ENCODE peak calls at places on chromosomes 12 and 14, in six cellular contexts. W is AG20443, I is GOT3, H is activated B cell treated with CpG ODN at 0.5 μM for 24 hours, A is cardiac fibroblast, K is putamen. F is an unnamed sample.

GRCh38 chr12:50043854-50044253 is 13.5 kb upstream of the ASIC1 start:
- DNase-seq in W (no peak), I (no peak), H (no peak), A (no peak), K (no peak), F (no peak)

GRCh38 chr14:70646705-70647104 is 5.0 kb downstream of the TTC9 start:
- DNase-seq in W (no peak), I (no peak), H (no peak), A (no peak), K (no peak), F (no peak)

GRCh38 chr12:2488131-2488530 is 306.6 kb upstream of the FKBP4 start:
- DNase-seq in W (no peak), I (no peak), H (no peak), A (no peak), K (no peak), F (no peak)

GRCh38 chr14:102603293-102603907 is 11.0 kb downstream of the RCOR1 start:
- DNase-seq in W (no peak), I (no peak), H (no peak), A (no peak), K (no peak), F (no peak)

GRCh38 chr14:77648520-77649200 is 32.2 kb upstream of the SPTLC2 start:
- DNase-seq in W (no peak), I (no peak), H (no peak), A (no peak), K (no peak), F (no peak)

GRCh38 chr12:76158518-76159321 is 74.2 kb upstream of the NAP1L1 start:
- DNase-seq in W (peak), I (no peak), H (peak), A (peak), K (peak), F (peak)

GRCh38 chr12:130401703-130402102 is 64.0 kb downstream of the PIWIL1 start:
- DNase-seq in W (no peak), I (no peak), H (no peak), A (no peak), K (no peak), F (no peak)

GRCh38 chr14:91019673-91020072 is 40.8 kb downstream of the RPS6KA5 start:
- DNase-seq in W (no peak), I (no peak), H (no peak), A (no peak), K (no peak), F (no peak)

GRCh38 chr14:79161576-79161975 is 991.4 kb downstream of the NRXN3 start:
- DNase-seq in W (peak), I (no peak), H (no peak), A (peak), K (no peak), F (no peak)

GRCh38 chr12:11580125-11580751 is 69.2 kb upstream of the ETV6 start:
- DNase-seq in W (peak), I (no peak), H (no peak), A (peak), K (peak), F (peak)

GRCh38 chr14:102504302-102504950 is 5.2 kb downstream of the ANKRD9 start:
- DNase-seq in W (no peak), I (no peak), H (no peak), A (no peak), K (no peak), F (no peak)

GRCh38 chr14:47044841-47045240 is 393.3 kb upstream of the RPL10L start:
- DNase-seq in W (no peak), I (no peak), H (no peak), A (no peak), K (no peak), F (no peak)

GRCh38 chr12:113136128-113136989 is 798 bp upstream of the RASAL1 start:
- DNase-seq in W (no peak), I (no peak), H (peak), A (no peak), K (peak), F (no peak)

GRCh38 chr14:93025055-93025454 is 90.7 kb downstream of the ITPK1 start:
- DNase-seq in W (no peak), I (no peak), H (no peak), A (no peak), K (no peak), F (no peak)

GRCh38 chr14:68372363-68372762 is 420.5 kb downstream of the ZFP36L1 start:
- DNase-seq in W (no peak), I (no peak), H (no peak), A (no peak), K (no peak), F (no peak)

GRCh38 chr12:110758922-110759321 is 16.2 kb upstream of the PPP1CC start:
- DNase-seq in W (no peak), I (no peak), H (no peak), A (no peak), K (no peak), F (no peak)

GRCh38 chr12:117738233-117738632 is 230.6 kb downstream of the KSR2 start:
- DNase-seq in W (no peak), I (no peak), H (no peak), A (no peak), K (no peak), F (no peak)

GRCh38 chr12:94650143-94651056 is at the start of gene TMCC3:
- DNase-seq in W (peak), I (no peak), H (peak), A (peak), K (peak), F (peak)

GRCh38 chr14:103109789-103110415 is 13.4 kb upstream of the TNFAIP2 start:
- DNase-seq in W (peak), I (no peak), H (no peak), A (peak), K (no peak), F (peak)

GRCh38 chr14:66508846-66509621 is 1.1 kb downstream of the GPHN start:
- DNase-seq in W (peak), I (peak), H (peak), A (peak), K (peak), F (peak)

GRCh38 chr14:75970989-75971388 is 10.8 kb downstream of the TGFB3 start:
- DNase-seq in W (no peak), I (no peak), H (no peak), A (no peak), K (no peak), F (no peak)

GRCh38 chr12:31342314-31342713 is 16.4 kb upstream of the SINHCAF start:
- DNase-seq in W (no peak), I (no peak), H (no peak), A (no peak), K (no peak), F (no peak)

GRCh38 chr12:23813206-23813605 is 136.3 kb downstream of the SOX5 start:
- DNase-seq in W (no peak), I (no peak), H (no peak), A (no peak), K (no peak), F (no peak)

GRCh38 chr12:116583284-116583683 is 24.1 kb downstream of the MAP1LC3B2 start:
- DNase-seq in W (no peak), I (no peak), H (no peak), A (no peak), K (no peak), F (no peak)

GRCh38 chr12:32344047-32344446 is 55.3 kb upstream of the FGD4 start:
- DNase-seq in W (no peak), I (no peak), H (no peak), A (no peak), K (no peak), F (no peak)

GRCh38 chr12:58633479-58633878 is 286.8 kb downstream of the LRIG3 start:
- DNase-seq in W (no peak), I (no peak), H (no peak), A (peak), K (no peak), F (no peak)

GRCh38 chr14:105989746-105990302 is 463.4 kb downstream of the TMEM121 start:
- DNase-seq in W (no peak), I (no peak), H (no peak), A (no peak), K (no peak), F (no peak)

GRCh38 chr12:78802593-78802992 is 62.0 kb upstream of the SYT1 start:
- DNase-seq in W (peak), I (no peak), H (no peak), A (peak), K (no peak), F (peak)

GRCh38 chr12:72230589-72230988 is 41.6 kb upstream of the TRHDE start:
- DNase-seq in W (no peak), I (no peak), H (no peak), A (peak), K (no peak), F (no peak)

GRCh38 chr14:72788972-72789728 is 104.8 kb downstream of the DPF3 start:
- DNase-seq in W (no peak), I (no peak), H (no peak), A (no peak), K (no peak), F (no peak)

GRCh38 chr12:128025856-128026255 is 241.1 kb upstream of the TMEM132C start:
- DNase-seq in W (no peak), I (no peak), H (no peak), A (no peak), K (no peak), F (no peak)